ENCODE peak calls at places on chromosomes 12 and 14, in six cellular contexts. P is IMR-90, D is gastrocnemius medialis, L is stomach, R is right lobe of liver, M is body of pancreas. E is an unnamed sample.

GRCh38 chr12:115259968-115260806 is 576.2 kb upstream of the TBX3 start:
- DNase-seq in P (no peak), D (no peak), L (no peak), R (no peak), M (no peak), E (no peak)

GRCh38 chr12:53820503-53820902 is 68.7 kb upstream of the CISTR start:
- DNase-seq in M (no peak), R (no peak), L (no peak), D (no peak), P (peak; percentile 34), E (no peak)

GRCh38 chr12:68565391-68565903 is 45.3 kb upstream of the RAP1B start:
- DNase-seq in R (no peak), P (peak; percentile 88), M (no peak), D (no peak), L (no peak), E (no peak)

GRCh38 chr12:120979220-120979861 is 998 bp downstream of the HNF1A start:
- DNase-seq in R (peak; percentile 56), L (no peak), P (no peak), M (no peak), D (no peak), E (no peak)

GRCh38 chr12:63151898-63152700 is 1.1 kb upstream of the AVPR1A start:
- DNase-seq in R (no peak), L (no peak), P (peak; percentile 24), M (peak; percentile 36), D (no peak), E (peak; percentile 55)

GRCh38 chr12:113259499-113259953 is 38.3 kb downstream of the TPCN1 start:
- DNase-seq in R (peak; percentile 96), L (peak; percentile 44), P (no peak), D (peak; percentile 97), M (peak; percentile 87), E (peak; percentile 91)

GRCh38 chr14:80607430-80608200 is 333.9 kb downstream of the CEP128 start:
- DNase-seq in D (no peak), M (no peak), P (no peak), L (no peak), R (no peak), E (no peak)

GRCh38 chr14:88179725-88180124 is 143.3 kb downstream of the KCNK10 start:
- DNase-seq in R (no peak), L (no peak), P (no peak), M (no peak), D (no peak), E (no peak)

GRCh38 chr14:92801917-92802316 is 7.8 kb downstream of the GOLGA5 start:
- DNase-seq in R (no peak), D (no peak), P (no peak), M (no peak), L (no peak), E (no peak)

GRCh38 chr14:89549381-89550102 is 132.5 kb upstream of the FOXN3 start:
- DNase-seq in R (no peak), M (no peak), D (no peak), L (no peak), P (peak; percentile 49), E (no peak)

GRCh38 chr12:2677142-2677880 is 117.5 kb upstream of the FKBP4 start:
- DNase-seq in D (no peak), R (no peak), M (no peak), L (no peak), P (no peak), E (no peak)

GRCh38 chr14:23381017-23381375 is 4.2 kb downstream of the CMTM5 start:
- DNase-seq in D (no peak), L (no peak), R (no peak), P (no peak), M (no peak), E (no peak)

GRCh38 chr12:3308063-3308462 is 182.9 kb upstream of the PRMT8 start:
- DNase-seq in D (no peak), R (no peak), P (no peak), L (no peak), M (no peak), E (no peak)

GRCh38 chr14:56580317-56580711 is 716 bp downstream of the TMEM260 start:
- DNase-seq in M (no peak), L (no peak), D (no peak), R (no peak), P (no peak), E (no peak)

GRCh38 chr14:50069325-50069724 is 47.0 kb downstream of the VCPKMT start:
- DNase-seq in P (no peak), R (no peak), L (no peak), M (no peak), D (no peak), E (no peak)

GRCh38 chr12:131280426-131280825 is 326.7 kb downstream of the ADGRD1 start:
- DNase-seq in P (no peak), M (no peak), L (peak; percentile 20), R (peak; percentile 37), D (no peak), E (no peak)

GRCh38 chr12:52052471-52053186 is 1.4 kb downstream of the NR4A1 start:
- DNase-seq in R (no peak), P (peak; percentile 47), D (no peak), L (peak; percentile 77), M (peak; percentile 73), E (peak; percentile 43)

GRCh38 chr14:77660754-77661153 is 44.3 kb upstream of the SPTLC2 start:
- DNase-seq in R (no peak), L (no peak), D (no peak), P (no peak), M (peak; percentile 27), E (no peak)

GRCh38 chr14:65015391-65015790 is 28.7 kb downstream of the FNTB start:
- DNase-seq in L (no peak), R (no peak), M (peak; percentile 16), P (no peak), D (no peak), E (no peak)

GRCh38 chr14:69423279-69423678 is 24.8 kb downstream of the SLC39A9 start:
- DNase-seq in M (no peak), P (peak; percentile 43), R (no peak), L (no peak), D (no peak), E (no peak)

GRCh38 chr12:104510145-104510872 is 53.6 kb downstream of the CHST11 start:
- DNase-seq in M (no peak), P (no peak), L (no peak), R (no peak), D (no peak), E (no peak)

GRCh38 chr14:75941030-75941429 is 40.8 kb downstream of the TGFB3 start:
- DNase-seq in M (peak; percentile 15), P (peak; percentile 17), R (no peak), L (no peak), D (peak; percentile 95), E (no peak)

GRCh38 chr14:21680072-21680471 is 6.5 kb upstream of the OR4E1 start:
- DNase-seq in L (no peak), P (peak; percentile 59), R (no peak), D (no peak), M (no peak), E (no peak)

GRCh38 chr12:118618695-118619094 is 242.3 kb downstream of the SUDS3 start:
- DNase-seq in M (no peak), R (no peak), D (no peak), P (no peak), L (no peak), E (no peak)

GRCh38 chr14:50937325-50937724 is 7.0 kb downstream of the PYGL start:
- DNase-seq in R (no peak), D (no peak), L (no peak), P (peak; percentile 80), M (no peak), E (no peak)

GRCh38 chr14:61498811-61499210 is 177.4 kb downstream of the PRKCH start:
- DNase-seq in L (no peak), M (peak; percentile 51), D (no peak), R (no peak), P (peak; percentile 68), E (no peak)

GRCh38 chr12:15208140-15208539 is 13.1 kb downstream of the RERG start:
- DNase-seq in P (no peak), D (no peak), R (no peak), L (no peak), M (no peak), E (no peak)

GRCh38 chr12:74903522-74903921 is 306.1 kb downstream of the KCNC2 start:
- DNase-seq in D (no peak), P (no peak), M (no peak), L (no peak), R (no peak), E (no peak)

GRCh38 chr12:113071427-113072112 is 15.0 kb downstream of the DTX1 start:
- DNase-seq in P (no peak), R (peak; percentile 79), D (no peak), M (peak; percentile 41), L (no peak), E (no peak)

GRCh38 chr12:47534695-47535094 is 171.1 kb downstream of the RPAP3 start:
- DNase-seq in D (no peak), R (no peak), P (peak; percentile 32), M (no peak), L (no peak), E (no peak)

GRCh38 chr14:24838945-24839616 is 205.1 kb upstream of the GZMB start:
- DNase-seq in P (no peak), R (peak; percentile 58), L (no peak), M (peak; percentile 18), D (no peak), E (peak; percentile 64)

GRCh38 chr14:74413622-74414021 is 12.4 kb downstream of the SYNDIG1L start:
- DNase-seq in L (no peak), P (no peak), M (no peak), R (no peak), D (no peak), E (no peak)
- H3K4me1 ChIP-seq in L (no peaks in the 10 kb centered on the region), P (no peaks in the 10 kb centered on the region), M (peaks cover 5% of the 10 kb centered on the region), R (no peaks in the 10 kb centered on the region), D (no peaks in the 10 kb centered on the region), E (no peaks in the 10 kb centered on the region)

GRCh38 chr12:92138144-92138543 is 7.5 kb downstream of the BTG1 start:
- DNase-seq in P (no peak), R (no peak), L (no peak), M (no peak), D (no peak), E (no peak)
- TF ChIP-seq POLR2A in P (no peak), R (no peak), L (no peak), M (no peak), D (no peak), E (no peak)

GRCh38 chr12:20549115-20549719 is 145.9 kb upstream of the SLCO1C1 start:
- DNase-seq in R (no peak), P (peak; percentile 56), M (no peak), D (no peak), L (no peak), E (peak; percentile 31)
- H3K4me1 ChIP-seq in R (no peaks in the 10 kb centered on the region), P (no peaks in the 10 kb centered on the region), M (no peaks in the 10 kb centered on the region), D (no peaks in the 10 kb centered on the region), L (no peaks in the 10 kb centered on the region), E (peaks cover 47% of the 10 kb centered on the region)

GRCh38 chr12:124916370-124917134 is 2.1 kb upstream of the UBC start:
- DNase-seq in M (peak; percentile 88), P (peak; percentile 93), R (peak; percentile 70), L (peak; percentile 83), D (peak; percentile 91), E (peak; percentile 76)

GRCh38 chr12:124915249-124916236 is 1.1 kb upstream of the UBC start:
- DNase-seq in R (peak; percentile 78), P (peak; percentile 21), L (peak; percentile 60), M (peak; percentile 48), D (peak; percentile 84), E (peak; percentile 53)

GRCh38 chr12:124917841-124918621 is 3.6 kb upstream of the UBC start:
- DNase-seq in D (peak; percentile 67), R (no peak), M (no peak), L (no peak), P (peak; percentile 21), E (no peak)

GRCh38 chr12:124919646-124920352 is 5.3 kb upstream of the UBC start:
- DNase-seq in P (peak; percentile 38), M (no peak), R (no peak), L (no peak), D (no peak), E (no peak)

GRCh38 chr12:124917135-124917840 is 2.8 kb upstream of the UBC start:
- DNase-seq in M (peak; percentile 99), L (peak; percentile 96), D (peak; percentile 100), P (peak; percentile 100), R (peak; percentile 98), E (peak; percentile 98)
- TF ChIP-seq POLR2A in M (peak; percentile 74), L (no peak), D (peak; percentile 48), P (peak; percentile 57), R (peak; percentile 75), E (no peak)

E was measured in heart left ventricle.